ENCODE peak calls at places on chromosomes 12 and 14, in eight cellular contexts. H, B, K, C, F, P, E and W are unnamed samples.

GRCh38 chr12:32688786-32689185 is 9.7 kb downstream of the DNM1L start:
- DNase-seq in H (no peak), B (no peak), K (peak), C (peak), F (no peak), P (no peak), E (no peak), W (no peak)

GRCh38 chr12:57461904-57462306 is 2.3 kb downstream of the GLI1 start:
- DNase-seq in H (no peak), B (no peak), K (no peak), C (peak), F (no peak), P (no peak), E (no peak), W (peak)

GRCh38 chr14:106790189-106791036 is 1264.0 kb downstream of the TMEM121 start:
- DNase-seq in H (peak), B (peak), K (peak), C (peak), F (no peak), P (peak), E (no peak), W (no peak)

GRCh38 chr12:124231980-124232653 is 62.8 kb upstream of the RFLNA start:
- DNase-seq in H (no peak), B (no peak), K (no peak), C (no peak), F (no peak), P (no peak), E (no peak), W (no peak)

GRCh38 chr12:86256169-86256568 is at the start of gene MGAT4C:
- DNase-seq in H (no peak), B (no peak), K (no peak), C (no peak), F (no peak), P (no peak), E (no peak), W (no peak)

GRCh38 chr14:99595034-99595433 is 9.0 kb downstream of the CCDC85C start:
- DNase-seq in H (no peak), B (no peak), K (no peak), C (no peak), F (no peak), P (no peak), E (no peak), W (no peak)

GRCh38 chr12:19915392-19916192 is 452.7 kb upstream of the PDE3A start:
- DNase-seq in H (no peak), B (no peak), K (peak), C (peak), F (no peak), P (no peak), E (no peak), W (no peak)

GRCh38 chr14:101844219-101844618 is 82.7 kb downstream of the PPP2R5C start:
- DNase-seq in H (no peak), B (no peak), K (no peak), C (no peak), F (no peak), P (no peak), E (no peak), W (no peak)

GRCh38 chr12:42958271-42958674 is 368.7 kb upstream of the PRICKLE1 start:
- DNase-seq in H (no peak), B (no peak), K (no peak), C (no peak), F (no peak), P (no peak), E (no peak), W (no peak)

GRCh38 chr12:65168606-65169310 is 625 bp upstream of the LEMD3 start:
- DNase-seq in H (no peak), B (no peak), K (no peak), C (no peak), F (no peak), P (no peak), E (no peak), W (no peak)

GRCh38 chr12:69897744-69898143 is 72.7 kb downstream of the MYRFL start:
- DNase-seq in H (no peak), B (no peak), K (peak), C (peak), F (no peak), P (no peak), E (no peak), W (no peak)

GRCh38 chr12:69903548-69903947 is 78.5 kb downstream of the MYRFL start:
- DNase-seq in H (no peak), B (no peak), K (no peak), C (no peak), F (no peak), P (no peak), E (no peak), W (no peak)

GRCh38 chr12:69901141-69901900 is 76.3 kb downstream of the MYRFL start:
- DNase-seq in H (no peak), B (no peak), K (no peak), C (no peak), F (no peak), P (no peak), E (no peak), W (no peak)

GRCh38 chr12:69898236-69898635 is 73.2 kb downstream of the MYRFL start:
- DNase-seq in H (no peak), B (no peak), K (no peak), C (no peak), F (no peak), P (no peak), E (no peak), W (no peak)

GRCh38 chr12:69900720-69901131 is 75.7 kb downstream of the MYRFL start:
- DNase-seq in H (peak), B (peak), K (peak), C (peak), F (peak), P (peak), E (peak), W (peak)
- H3K27ac ChIP-seq in H (no peak), B (no peak), K (no peak), C (no peak), F (no peak), P (no peak), E (no peak), W (no peak)

GRCh38 chr12:12686925-12687324 is 9.1 kb downstream of the GPR19 start:
- DNase-seq in H (no peak), B (no peak), K (no peak), C (no peak), F (no peak), P (no peak), E (no peak), W (no peak)

GRCh38 chr12:12684375-12685106 is 11.4 kb downstream of the GPR19 start:
- DNase-seq in H (no peak), B (peak), K (peak), C (peak), F (no peak), P (no peak), E (no peak), W (peak)

GRCh38 chr12:12683725-12684124 is 12.3 kb downstream of the GPR19 start:
- DNase-seq in H (no peak), B (no peak), K (peak), C (no peak), F (no peak), P (no peak), E (no peak), W (no peak)

GRCh38 chr12:12686472-12686871 is 9.5 kb downstream of the GPR19 start:
- DNase-seq in H (no peak), B (no peak), K (no peak), C (no peak), F (no peak), P (no peak), E (no peak), W (no peak)

GRCh38 chr12:12685305-12685704 is 10.7 kb downstream of the GPR19 start:
- DNase-seq in H (no peak), B (no peak), K (peak), C (peak), F (no peak), P (no peak), E (no peak), W (no peak)
- H3K27ac ChIP-seq in H (no peak), B (no peak), K (peak), C (no peak), F (no peak), P (no peak), E (no peak), W (no peak)

GRCh38 chr14:74825008-74825407 is 50.9 kb downstream of the PROX2 start:
- DNase-seq in H (no peak), B (no peak), K (no peak), C (no peak), F (no peak), P (no peak), E (no peak), W (no peak)
- H3K27ac ChIP-seq in H (no peak), B (no peak), K (no peak), C (no peak), F (no peak), P (no peak), E (no peak), W (no peak)

GRCh38 chr12:132603240-132604107 is 6.9 kb downstream of the LRCOL1 start:
- DNase-seq in H (no peak), B (no peak), K (no peak), C (no peak), F (no peak), P (no peak), E (no peak), W (no peak)
- H3K27ac ChIP-seq in H (no peak), B (no peak), K (no peak), C (no peak), F (no peak), P (no peak), E (peak), W (no peak)

GRCh38 chr12:50195832-50196231 is 28.7 kb upstream of the CERS5 start:
- DNase-seq in H (no peak), B (no peak), K (no peak), C (no peak), F (no peak), P (no peak), E (no peak), W (no peak)
- H3K27ac ChIP-seq in H (no peak), B (no peak), K (no peak), C (no peak), F (no peak), P (no peak), E (peak), W (no peak)

GRCh38 chr12:132622437-132623071 is 4.0 kb downstream of the P2RX2 start:
- DNase-seq in H (no peak), B (no peak), K (no peak), C (peak), F (no peak), P (no peak), E (no peak), W (no peak)
- H3K27ac ChIP-seq in H (no peak), B (peak), K (no peak), C (no peak), F (no peak), P (no peak), E (no peak), W (no peak)

DNA sequence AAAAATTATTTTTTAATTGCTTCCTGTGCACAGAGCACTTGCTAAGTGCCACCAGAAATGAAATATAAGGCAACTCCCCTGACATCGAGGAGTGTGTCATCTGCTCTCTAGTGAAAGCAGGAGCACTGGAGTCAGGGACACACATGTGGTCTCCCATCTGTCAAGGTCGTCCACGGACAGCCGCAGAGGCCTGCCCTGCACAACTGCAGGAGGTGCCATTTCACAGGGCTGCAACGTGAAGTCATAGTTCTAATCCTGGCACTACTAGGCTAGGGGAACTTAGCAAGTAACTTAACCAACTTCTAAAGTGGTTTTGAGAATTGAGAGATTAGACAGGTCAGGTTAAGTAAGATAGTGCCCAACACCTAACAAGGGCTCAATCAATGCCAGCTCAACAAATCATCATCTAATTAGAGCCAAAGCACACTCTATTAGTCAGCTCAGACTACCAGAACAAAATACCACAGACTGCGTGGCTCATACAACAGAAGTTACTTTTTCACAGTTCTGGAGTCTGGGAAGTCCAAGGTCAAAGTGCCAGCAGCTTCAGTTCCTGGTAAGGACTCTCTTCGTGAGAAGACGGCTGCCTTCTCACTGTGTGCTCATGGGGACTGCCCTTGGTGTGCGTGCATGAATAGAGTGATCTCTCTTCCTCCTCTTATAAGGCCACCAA is 30.7 kb downstream of the FOXN3 start:
- DNase-seq in H (no peak), B (no peak), K (no peak), C (no peak), F (no peak), P (no peak), E (no peak), W (no peak)
- H3K27ac ChIP-seq in H (no peak), B (no peak), K (peak), C (no peak), F (no peak), P (no peak), E (no peak), W (no peak)